ENCODE peak calls at places on chromosome 16, in eight cellular contexts. N is ovary, B is testis, X is psoas muscle, J is fibroblast of the aortic adventitia, U is GM12878, C is cardiac muscle cell, A is left ventricle myocardium inferior. K is an unnamed sample.

GRCh38 chr16:85536073-85536410 is 77.1 kb upstream of the GSE1 start:
- DNase-seq in N (no peak), B (peak; percentile 58), X (no peak), J (peak; percentile 30), U (no peak), C (no peak), A (no peak), K (no peak)

GRCh38 chr16:67718668-67719047 is 458 bp downstream of the GFOD2 start:
- DNase-seq in N (no peak), B (peak; percentile 20), X (no peak), J (no peak), U (no peak), C (no peak), A (no peak), K (no peak)

GRCh38 chr16:67470314-67470713 is 10.6 kb downstream of the ATP6V0D1 start:
- DNase-seq in N (peak; percentile 60), B (peak; percentile 93), X (peak; percentile 94), J (no peak), U (no peak), C (peak; percentile 50), A (peak; percentile 91), K (no peak)

GRCh38 chr16:82660078-82660645 is 33.4 kb downstream of the CDH13 start:
- DNase-seq in N (no peak), B (no peak), X (peak; percentile 72), J (peak; percentile 74), U (no peak), C (no peak), A (no peak), K (peak; percentile 25)

GRCh38 chr16:17348826-17349225 is 121.9 kb downstream of the XYLT1 start:
- DNase-seq in N (no peak), B (no peak), X (no peak), J (no peak), U (no peak), C (no peak), A (no peak), K (no peak)

GRCh38 chr16:49623501-49624266 is 232.2 kb downstream of the ZNF423 start:
- DNase-seq in N (no peak), B (no peak), X (no peak), J (no peak), U (no peak), C (no peak), A (no peak), K (no peak)

GRCh38 chr16:85005278-85006069 is 5.9 kb downstream of the ZDHHC7 start:
- DNase-seq in N (no peak), B (peak; percentile 63), X (no peak), J (peak; percentile 87), U (no peak), C (no peak), A (no peak), K (peak; percentile 75)

GRCh38 chr16:65071371-65072311 is 50.2 kb downstream of the CDH11 start:
- DNase-seq in N (peak; percentile 39), B (peak; percentile 27), X (peak; percentile 68), J (peak; percentile 58), U (no peak), C (no peak), A (peak; percentile 41), K (peak; percentile 79)

GRCh38 chr16:83744521-83744981 is 63.2 kb upstream of the HSBP1 start:
- DNase-seq in N (no peak), B (peak; percentile 15), X (peak; percentile 45), J (no peak), U (no peak), C (no peak), A (peak; percentile 20), K (no peak)

GRCh38 chr16:11254913-11255736 is 879 bp downstream of the SOCS1 start:
- DNase-seq in N (peak; percentile 63), B (peak; percentile 53), X (peak; percentile 37), J (peak; percentile 40), U (no peak), C (peak; percentile 74), A (peak; percentile 33), K (peak; percentile 36)

GRCh38 chr16:64012166-64012565 is 1109.7 kb downstream of the CDH11 start:
- DNase-seq in N (no peak), B (no peak), X (no peak), J (peak; percentile 2), U (no peak), C (no peak), A (no peak), K (peak; percentile 1)

GRCh38 chr16:85781685-85782370 is 17.5 kb downstream of the EMC8 start:
- DNase-seq in N (peak; percentile 41), B (peak; percentile 73), X (peak; percentile 51), J (peak; percentile 80), U (no peak), C (no peak), A (peak; percentile 63), K (peak; percentile 34)

GRCh38 chr16:3035972-3036725 is 595 bp downstream of the BICDL2 start:
- DNase-seq in N (no peak), B (no peak), X (no peak), J (no peak), U (no peak), C (no peak), A (no peak), K (no peak)

GRCh38 chr16:27273670-27274522 is 5.3 kb upstream of the NSMCE1 start:
- DNase-seq in N (no peak), B (no peak), X (no peak), J (no peak), U (no peak), C (no peak), A (no peak), K (peak; percentile 86)

GRCh38 chr16:11100239-11100750 is 155.7 kb downstream of the SOCS1 start:
- DNase-seq in N (peak; percentile 74), B (peak; percentile 51), X (peak; percentile 64), J (peak; percentile 94), U (peak; percentile 74), C (peak; percentile 26), A (peak; percentile 62), K (peak; percentile 94)

GRCh38 chr16:4346205-4346781 is 4.8 kb downstream of the PAM16 start:
- DNase-seq in N (no peak), B (no peak), X (no peak), J (no peak), U (no peak), C (no peak), A (no peak), K (no peak)

GRCh38 chr16:50304467-50305440 is 38.4 kb downstream of the ADCY7 start:
- DNase-seq in N (peak; percentile 26), B (no peak), X (no peak), J (no peak), U (no peak), C (no peak), A (no peak), K (no peak)

GRCh38 chr16:21190599-21190998 is 20.8 kb downstream of the ZP2 start:
- DNase-seq in N (no peak), B (no peak), X (no peak), J (peak; percentile 67), U (no peak), C (no peak), A (no peak), K (peak; percentile 81)

GRCh38 chr16:66007717-66008116 is 358.8 kb upstream of the CDH5 start:
- DNase-seq in N (no peak), B (no peak), X (no peak), J (peak; percentile 85), U (no peak), C (no peak), A (no peak), K (peak; percentile 88)

GRCh38 chr16:4203748-4204147 is 38.1 kb downstream of the SRL start:
- DNase-seq in N (no peak), B (no peak), X (no peak), J (no peak), U (no peak), C (no peak), A (no peak), K (no peak)

GRCh38 chr16:85611455-85612190 is 1.5 kb upstream of the GSE1 start:
- DNase-seq in N (peak; percentile 88), B (peak; percentile 83), X (peak; percentile 90), J (peak; percentile 74), U (no peak), C (peak; percentile 79), A (peak; percentile 87), K (peak; percentile 74)

GRCh38 chr16:73036074-73036826 is 11.7 kb downstream of the ZFHX3 start:
- DNase-seq in N (no peak), B (no peak), X (no peak), J (no peak), U (peak; percentile 75), C (peak; percentile 46), A (no peak), K (no peak)

GRCh38 chr16:73034374-73034773 is 13.6 kb downstream of the ZFHX3 start:
- DNase-seq in N (no peak), B (no peak), X (no peak), J (no peak), U (peak; percentile 49), C (no peak), A (no peak), K (no peak)

GRCh38 chr16:73031155-73031866 is 16.6 kb downstream of the ZFHX3 start:
- DNase-seq in N (no peak), B (no peak), X (no peak), J (no peak), U (no peak), C (no peak), A (no peak), K (no peak)

GRCh38 chr16:73032548-73033270 is 15.2 kb downstream of the ZFHX3 start:
- DNase-seq in N (no peak), B (no peak), X (no peak), J (no peak), U (peak; percentile 53), C (peak; percentile 44), A (no peak), K (no peak)

GRCh38 chr16:73033271-73033998 is 14.5 kb downstream of the ZFHX3 start:
- DNase-seq in N (no peak), B (no peak), X (no peak), J (no peak), U (no peak), C (peak; percentile 71), A (no peak), K (no peak)
- TF ChIP-seq CTCF in N (no peak), B (no peak), X (no peak), J (no peak), U (no peak), C (no peak), A (no peak), K (no peak)

GRCh38 chr16:88855736-88856121 is 1.0 kb downstream of the GALNS start:
- DNase-seq in N (peak; percentile 45), B (no peak), X (no peak), J (no peak), U (no peak), C (no peak), A (no peak), K (no peak)
- H3K4me3 ChIP-seq in N (peak overlapping the region; percentile 75), B (no peak overlapping the region), X (peak overlapping the region; percentile 93), J (peak overlapping the region; percentile 81), U (peak overlapping the region; percentile 71), C (peak overlapping the region; percentile 75), A (peak overlapping the region; percentile 98), K (peak overlapping the region; percentile 53)

GRCh38 chr16:621526-622105 is 9.2 kb upstream of the WFIKKN1 start:
- DNase-seq in N (no peak), B (no peak), X (no peak), J (no peak), U (no peak), C (no peak), A (no peak), K (peak; percentile 33)
- TF ChIP-seq CTCF in N (no peak), B (no peak), X (no peak), J (no peak), U (no peak), C (no peak), A (no peak), K (no peak)

DNA sequence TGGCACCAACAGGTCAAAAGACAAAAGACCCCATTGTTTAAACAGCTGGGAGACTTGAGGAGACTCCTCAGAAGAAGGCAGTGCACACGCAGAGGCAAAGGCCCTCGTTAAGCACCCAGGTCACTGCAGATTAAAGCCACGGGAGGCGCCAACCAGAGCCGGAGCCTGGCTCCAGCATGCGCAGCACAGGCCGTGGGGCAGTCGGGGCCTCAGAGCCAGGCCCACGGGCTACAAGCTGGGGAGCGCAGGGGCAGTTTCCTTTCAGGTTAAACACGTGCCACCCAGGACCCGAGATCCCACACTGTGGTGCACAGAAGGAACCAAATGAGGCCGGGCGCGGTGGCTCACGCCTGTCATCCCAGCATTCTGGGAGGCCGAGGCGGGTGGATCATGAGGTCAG is 9.2 kb downstream of the PIEZO1 start:
- DNase-seq in N (no peak), B (no peak), X (no peak), J (no peak), U (no peak), C (no peak), A (no peak), K (no peak)
- H3K4me3 ChIP-seq in N (no peak overlapping the region), B (no peak overlapping the region), X (no peak overlapping the region), J (no peak overlapping the region), U (no peak overlapping the region), C (no peak overlapping the region), A (no peak overlapping the region), K (no peak overlapping the region)

K was measured in fibroblast of mammary gland.